ENCODE peak calls at places on chromosome 6, in five cellular contexts. N is PC-9, K is IMR-90, O is GM23248, F is MM.1S. Q is an unnamed sample. For H4K20me1, the result is how much of the 10 kb centered on the place peaks cover.

GRCh38 chr6:42007286-42007685 is 43.0 kb upstream of the TAF8 start:
- DNase-seq in N (no peak), F (no peak), K (no peak), O (no peak), Q (no peak)

GRCh38 chr6:27188885-27189418 is 58.5 kb upstream of the PRSS16 start:
- DNase-seq in O (peak), K (peak), F (peak), N (peak), Q (peak)

GRCh38 chr6:104632565-104632964 is 227.2 kb downstream of the HACE1 start:
- DNase-seq in N (no peak), F (no peak), O (no peak), K (no peak), Q (no peak)

GRCh38 chr6:42341221-42341620 is 110.5 kb downstream of the TRERF1 start:
- DNase-seq in F (no peak), N (no peak), K (no peak), O (no peak), Q (no peak)

GRCh38 chr6:75488026-75488425 is 5.6 kb downstream of the FILIP1 start:
- DNase-seq in K (peak), O (peak), N (no peak), F (no peak), Q (no peak)

GRCh38 chr6:3456395-3456767 is 469 bp downstream of the SLC22A23 start:
- DNase-seq in K (no peak), O (peak), N (no peak), F (peak), Q (no peak)

GRCh38 chr6:162602759-162603158 is 124.8 kb downstream of the PRKN start:
- DNase-seq in N (no peak), K (no peak), O (no peak), F (no peak), Q (no peak)

GRCh38 chr6:122082370-122082769 is 317.1 kb upstream of the HSF2 start:
- DNase-seq in K (no peak), O (no peak), F (no peak), N (no peak), Q (no peak)

GRCh38 chr6:105474234-105474633 is 71.4 kb upstream of the PREP start:
- DNase-seq in F (no peak), N (no peak), O (peak), K (no peak), Q (peak)

GRCh38 chr6:52390361-52390727 is 28.4 kb downstream of the PAQR8 start:
- DNase-seq in F (peak), O (peak), N (peak), K (peak), Q (peak)

GRCh38 chr6:143721642-143722041 is 43.9 kb downstream of the PHACTR2 start:
- DNase-seq in F (no peak), N (no peak), O (no peak), K (no peak), Q (no peak)

GRCh38 chr6:166006593-166007301 is 160.9 kb downstream of the TBXT start:
- DNase-seq in F (no peak), N (no peak), K (peak), O (peak), Q (peak)

GRCh38 chr6:84052204-84052882 is 18.8 kb downstream of the MRAP2 start:
- DNase-seq in N (no peak), O (peak), K (peak), F (no peak), Q (peak)

GRCh38 chr6:170265655-170266054 is 25.2 kb downstream of the DLL1 start:
- DNase-seq in O (no peak), N (no peak), K (no peak), F (no peak), Q (no peak)

GRCh38 chr6:139175389-139175788 is 40.5 kb downstream of the HECA start:
- DNase-seq in N (no peak), O (no peak), F (peak), K (no peak), Q (no peak)

GRCh38 chr6:47651505-47651944 is 46.9 kb upstream of the ADGRF4 start:
- DNase-seq in K (peak), F (no peak), N (peak), O (peak), Q (peak)

GRCh38 chr6:88380083-88380482 is 213.9 kb upstream of the CNR1 start:
- DNase-seq in F (no peak), N (no peak), O (peak), K (peak), Q (peak)

GRCh38 chr6:53814353-53814752 is 19.5 kb downstream of the LRRC1 start:
- DNase-seq in K (no peak), O (no peak), F (no peak), N (no peak), Q (no peak)

GRCh38 chr6:113960795-113961194 is 10.2 kb downstream of the HDAC2 start:
- DNase-seq in N (no peak), K (no peak), O (no peak), F (no peak), Q (no peak)

GRCh38 chr6:108168501-108168979 is 2.7 kb downstream of the NR2E1 start:
- DNase-seq in O (peak), N (no peak), F (peak), K (no peak), Q (peak)

GRCh38 chr6:96841241-96841824 is 4.1 kb upstream of the GPR63 start:
- DNase-seq in F (no peak), N (no peak), K (no peak), O (peak), Q (no peak)

DNA sequence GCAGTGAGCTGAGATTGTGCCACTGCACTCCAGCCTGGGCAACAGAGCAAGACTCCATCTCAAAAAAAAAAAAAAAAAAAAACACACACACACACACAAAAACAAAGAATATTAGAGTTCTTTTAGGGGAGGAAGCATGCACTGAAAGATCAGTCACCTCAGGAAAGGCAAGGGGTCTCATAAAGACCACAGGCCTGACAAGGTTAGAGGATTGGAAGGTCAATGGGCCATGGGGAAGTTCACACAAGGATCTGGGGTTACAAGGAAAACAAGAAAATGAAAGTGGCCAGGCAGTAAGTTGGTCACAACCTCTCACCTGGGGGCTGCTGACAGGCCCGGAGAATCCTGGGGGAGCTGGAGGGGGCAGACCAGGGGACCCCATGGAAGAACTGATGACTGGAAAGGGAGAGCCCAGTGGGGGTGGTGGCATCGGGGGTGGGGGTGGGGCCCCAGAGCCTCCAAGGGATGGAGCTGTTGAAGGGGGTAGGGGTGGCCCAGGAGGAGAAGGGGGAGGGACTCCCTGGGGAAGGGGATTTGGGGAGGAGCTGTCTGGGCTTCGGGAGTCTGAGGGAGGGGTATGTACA is 1.5 kb downstream of the RXRB start:
- DNase-seq in O (no peak), F (no peak), K (no peak), N (no peak), Q (no peak)
- H4K20me1 ChIP-seq in O (under half), F (under half), K (half or more), N (under half), Q (half or more)

DNA sequence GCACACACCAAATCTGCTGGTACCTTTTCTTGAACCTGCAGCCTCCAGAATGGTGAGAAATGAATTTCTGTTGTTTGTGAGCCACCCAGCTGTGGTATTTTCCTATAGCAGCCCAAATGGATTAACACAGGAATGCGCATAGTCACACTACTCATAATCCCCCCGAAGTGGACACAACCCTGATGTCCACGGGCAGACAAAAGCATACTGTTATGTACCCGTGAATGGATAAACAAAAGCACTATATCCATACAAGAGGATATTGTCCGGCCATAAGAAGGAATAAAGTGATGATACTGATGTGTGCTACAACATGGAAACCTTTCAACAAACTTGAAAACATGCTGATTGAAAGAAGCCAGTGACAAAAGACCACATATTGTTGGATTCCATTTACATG is 25.1 kb upstream of the RPP40 start:
- DNase-seq in K (no peak), N (no peak), F (no peak), O (no peak), Q (no peak)
- H3K4me2 ChIP-seq in K (no peak), N (no peak), F (no peak), O (no peak), Q (no peak)

GRCh38 chr6:30843611-30843998 is 40.7 kb upstream of the DDR1 start:
- DNase-seq in K (no peak), N (no peak), O (no peak), F (no peak), Q (no peak)

GRCh38 chr6:30844118-30844535 is 40.2 kb upstream of the DDR1 start:
- DNase-seq in N (peak), F (no peak), O (peak), K (peak), Q (peak)

GRCh38 chr6:30847421-30847970 is 36.8 kb upstream of the DDR1 start:
- DNase-seq in O (no peak), N (no peak), F (no peak), K (no peak), Q (no peak)

GRCh38 chr6:30842754-30843610 is 41.3 kb upstream of the DDR1 start:
- DNase-seq in K (no peak), O (no peak), N (no peak), F (no peak), Q (no peak)

GRCh38 chr6:30845183-30845582 is 39.1 kb upstream of the DDR1 start:
- DNase-seq in F (no peak), K (no peak), O (no peak), N (no peak), Q (no peak)
- H3K27ac ChIP-seq in F (no peak), K (no peak), O (no peak), N (no peak), Q (no peak)

DNA sequence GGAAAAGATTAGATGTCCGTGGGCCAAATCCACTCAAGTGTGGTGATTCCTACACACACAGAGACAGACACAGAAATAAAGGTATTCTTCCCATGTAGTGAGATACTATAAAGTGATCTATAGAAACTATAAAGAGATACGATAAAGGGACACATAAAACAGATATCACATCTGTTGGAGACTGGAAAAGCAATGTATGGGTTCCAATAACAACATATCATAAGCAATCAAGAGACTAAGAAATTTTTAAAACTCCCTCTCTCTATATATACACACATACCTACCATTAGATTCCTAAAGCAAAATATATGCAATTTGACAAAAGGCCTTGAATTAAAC is 5.2 kb downstream of the PPP1R10 start:
- DNase-seq in F (no peak), O (no peak), K (no peak), N (no peak), Q (no peak)
- H4K20me1 ChIP-seq in F (under half), O (under half), K (half or more), N (under half), Q (half or more)

GRCh38 chr6:81950877-81951276 is 198.4 kb upstream of the TENT5A start:
- DNase-seq in O (peak), N (no peak), K (peak), F (peak), Q (peak)
- H3K4me2 ChIP-seq in O (peak), N (no peak), K (peak), F (peak), Q (peak)

DNA sequence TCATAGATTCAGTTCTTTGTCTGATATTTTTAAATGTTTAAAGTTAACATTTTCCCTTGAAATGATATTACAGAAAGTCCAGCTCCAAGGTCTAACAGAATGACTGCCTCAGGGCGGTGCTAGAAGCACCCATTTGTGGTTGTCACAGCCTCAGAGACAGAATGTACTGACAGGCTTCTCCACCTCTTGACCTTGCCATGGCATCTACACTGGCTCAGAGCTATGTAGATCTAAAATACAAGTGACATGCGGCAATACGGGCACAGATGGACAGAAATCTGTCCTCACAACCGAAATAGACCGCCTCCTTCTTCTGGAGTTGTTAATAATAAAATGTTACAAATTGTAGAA is 167.2 kb upstream of the THEMIS start:
- DNase-seq in K (no peak), N (no peak), O (no peak), F (no peak), Q (no peak)
- H3K27ac ChIP-seq in K (no peak), N (no peak), O (no peak), F (no peak), Q (no peak)

DNA sequence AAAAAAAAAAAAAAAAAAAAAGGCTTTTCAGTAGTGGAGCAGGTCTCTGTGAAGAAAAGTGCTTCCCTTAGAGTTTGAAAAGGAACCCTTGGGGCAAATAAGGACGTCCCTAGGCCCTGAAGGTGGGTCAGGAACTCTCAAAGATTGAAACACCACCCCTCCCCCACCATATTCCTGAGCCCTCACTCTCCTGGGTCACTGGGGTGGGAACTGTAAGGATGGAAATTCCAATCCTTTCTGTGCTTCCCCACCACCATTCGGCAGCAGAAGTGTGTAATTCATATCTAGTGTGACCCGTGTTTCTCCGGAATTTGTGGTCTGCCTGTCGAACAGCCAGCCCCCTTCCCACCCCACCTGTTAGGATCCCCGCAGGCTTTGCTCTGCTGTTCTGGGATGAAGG is 12.3 kb downstream of the CDYL start:
- DNase-seq in O (no peak), K (no peak), F (no peak), N (no peak), Q (no peak)
- H4K20me1 ChIP-seq in O (under half), K (half or more), F (half or more), N (under half), Q (half or more)

GRCh38 chr6:6002809-6003333 is 3.9 kb downstream of the NRN1 start:
- DNase-seq in O (no peak), F (no peak), K (no peak), N (no peak), Q (no peak)

GRCh38 chr6:6001443-6001842 is 5.3 kb downstream of the NRN1 start:
- DNase-seq in F (no peak), O (peak), K (no peak), N (no peak), Q (no peak)

GRCh38 chr6:6002005-6002808 is 4.5 kb downstream of the NRN1 start:
- DNase-seq in F (no peak), K (no peak), O (peak), N (no peak), Q (no peak)

GRCh38 chr6:6004147-6004995 is 2.4 kb downstream of the NRN1 start:
- DNase-seq in O (peak), K (no peak), N (no peak), F (no peak), Q (no peak)

GRCh38 chr6:6003334-6004146 is 3.2 kb downstream of the NRN1 start:
- DNase-seq in K (no peak), N (no peak), F (peak), O (peak), Q (no peak)
- H3K4me2 ChIP-seq in K (peak), N (no peak), F (peak), O (peak), Q (peak)

GRCh38 chr6:25316626-25317025 is 37.5 kb downstream of the CARMIL1 start:
- DNase-seq in O (no peak), N (no peak), F (no peak), K (no peak), Q (no peak)
- H3K27ac ChIP-seq in O (no peak), N (no peak), F (no peak), K (no peak), Q (no peak)

Q was measured in astrocyte.